ENCODE peak calls at places on chromosomes 12 and 14, in seven cellular contexts. M is stomach, W is GM06990, L is fibroblast of pulmonary artery, Z is GM13977, J is Calu3, V is thoracic aorta. A is an unnamed sample.

GRCh38 chr12:126362490-126362889 is 1297.3 kb downstream of the AACS start:
- DNase-seq in Z (no peak), M (no peak), V (no peak), J (no peak), W (no peak), L (no peak), A (no peak)

GRCh38 chr14:71143391-71144290 is 236.4 kb downstream of the PCNX1 start:
- DNase-seq in M (no peak), Z (no peak), V (no peak), W (no peak), L (peak), J (no peak), A (no peak)

GRCh38 chr12:94670075-94670474 is 19.7 kb upstream of the TMCC3 start:
- DNase-seq in M (no peak), W (no peak), V (no peak), Z (no peak), L (no peak), J (peak), A (no peak)

GRCh38 chr14:44352212-44352611 is 154.9 kb downstream of the FSCB start:
- DNase-seq in W (no peak), L (no peak), Z (no peak), V (no peak), J (no peak), M (no peak), A (no peak)

GRCh38 chr12:63862187-63863107 is 17.9 kb downstream of the SRGAP1 start:
- DNase-seq in Z (no peak), L (peak), M (peak), V (no peak), J (peak), W (no peak), A (no peak)

GRCh38 chr12:108567974-108568652 is 5.7 kb downstream of the ISCU start:
- DNase-seq in W (peak), J (no peak), L (no peak), V (no peak), Z (no peak), M (no peak), A (no peak)

GRCh38 chr14:103686831-103687485 is 28.3 kb downstream of the XRCC3 start:
- DNase-seq in W (no peak), V (no peak), Z (no peak), L (peak), J (no peak), M (no peak), A (no peak)

GRCh38 chr12:45543887-45544286 is 185.6 kb upstream of the ARID2 start:
- DNase-seq in W (peak), L (peak), J (peak), M (peak), V (no peak), Z (peak), A (peak)

GRCh38 chr12:49050507-49051372 is 9.9 kb downstream of the KMT2D start:
- DNase-seq in V (no peak), W (no peak), J (no peak), M (no peak), Z (no peak), L (no peak), A (no peak)

GRCh38 chr12:42798811-42799438 is 209.4 kb upstream of the PRICKLE1 start:
- DNase-seq in Z (no peak), M (no peak), J (no peak), W (no peak), V (no peak), L (peak), A (no peak)

GRCh38 chr14:76294876-76295275 is 81.1 kb upstream of the ESRRB start:
- DNase-seq in L (no peak), W (no peak), Z (no peak), V (no peak), M (no peak), J (no peak), A (no peak)

GRCh38 chr12:100718212-100718611 is 76.4 kb upstream of the ANO4 start:
- DNase-seq in J (no peak), V (no peak), M (no peak), W (no peak), Z (no peak), L (peak), A (no peak)

GRCh38 chr12:104411826-104412626 is 44.7 kb upstream of the CHST11 start:
- DNase-seq in W (no peak), V (no peak), J (no peak), M (no peak), L (peak), Z (no peak), A (no peak)

GRCh38 chr12:106084048-106084671 is 54.6 kb downstream of the NUAK1 start:
- DNase-seq in W (no peak), Z (no peak), J (no peak), V (no peak), M (no peak), L (peak), A (no peak)

GRCh38 chr12:40099423-40099853 is 6.4 kb downstream of the SLC2A13 start:
- DNase-seq in J (peak), L (peak), M (no peak), Z (no peak), V (no peak), W (no peak), A (no peak)

GRCh38 chr12:89947437-89948265 is 239.0 kb upstream of the ATP2B1 start:
- DNase-seq in Z (no peak), V (no peak), W (no peak), J (no peak), M (no peak), L (peak), A (no peak)

GRCh38 chr12:101619868-101620761 is 25.3 kb downstream of the MYBPC1 start:
- DNase-seq in V (no peak), L (no peak), M (peak), J (no peak), Z (no peak), W (no peak), A (no peak)

GRCh38 chr14:91252901-91253794 is 8.6 kb upstream of the GPR68 start:
- DNase-seq in L (no peak), J (peak), Z (peak), W (peak), V (no peak), M (peak), A (peak)

GRCh38 chr14:21257395-21258193 is 11.6 kb downstream of the HNRNPC start:
- DNase-seq in Z (no peak), V (no peak), L (no peak), J (no peak), M (no peak), W (no peak), A (no peak)

GRCh38 chr12:113359939-113360748 is 1.8 kb downstream of the PLBD2 start:
- DNase-seq in V (no peak), M (no peak), Z (no peak), L (no peak), W (no peak), J (no peak), A (no peak)
- TF ChIP-seq CTCF in V (no peak), M (no peak), Z (peak), L (peak), W (no peak), J (no peak), A (no peak)

GRCh38 chr14:67674480-67675218 is at the start of gene VTI1B:
- DNase-seq in M (peak), V (peak), J (peak), W (peak), L (peak), Z (peak), A (peak)
- TF ChIP-seq CTCF in M (no peak), V (peak), J (no peak), W (peak), L (peak), Z (peak), A (peak)

GRCh38 chr12:83823386-83824045 is 1089.1 kb downstream of the SLC6A15 start:
- DNase-seq in L (peak), M (peak), Z (peak), V (no peak), W (no peak), J (peak), A (peak)

GRCh38 chr12:83827193-83827592 is 1085.4 kb downstream of the SLC6A15 start:
- DNase-seq in Z (no peak), V (no peak), W (no peak), L (no peak), M (no peak), J (no peak), A (no peak)

GRCh38 chr12:83827860-83828259 is 1084.7 kb downstream of the SLC6A15 start:
- DNase-seq in J (no peak), Z (no peak), V (no peak), M (no peak), L (no peak), W (no peak), A (no peak)

GRCh38 chr12:83821967-83822366 is 1090.6 kb downstream of the SLC6A15 start:
- DNase-seq in J (no peak), L (no peak), V (no peak), M (no peak), W (no peak), Z (no peak), A (no peak)

GRCh38 chr12:83826112-83826511 is 1086.5 kb downstream of the SLC6A15 start:
- DNase-seq in J (peak), M (peak), L (peak), W (no peak), V (no peak), Z (peak), A (peak)
- TF ChIP-seq CTCF in J (peak), M (no peak), L (peak), W (peak), V (no peak), Z (peak), A (peak)

GRCh38 chr12:2414810-2415567 is 362.2 kb downstream of the CACNA1C start:
- DNase-seq in W (no peak), Z (no peak), J (no peak), M (no peak), L (no peak), V (no peak), A (no peak)
- TF ChIP-seq CTCF in W (no peak), Z (no peak), J (no peak), M (no peak), L (no peak), V (peak), A (no peak)

A was measured in GM10248.